ENCODE peak calls at places on chromosomes 13 and 19, in ten cellular contexts. P, X, R, I, Y, M, K, U, D and H are unnamed samples.

GRCh38 chr13:53137777-53138176 is 109.2 kb downstream of the OLFM4 start:
- DNase-seq in P (no peak), X (no peak), R (peak; percentile 90), I (no peak), Y (peak; percentile 31), M (peak; percentile 73), K (no peak), U (peak; percentile 18), D (no peak), H (no peak)

GRCh38 chr19:35030257-35031071 is at the start of gene SCN1B:
- DNase-seq in P (peak; percentile 77), X (peak; percentile 64), R (peak; percentile 52), I (peak; percentile 70), Y (peak; percentile 46), M (peak; percentile 89), K (peak; percentile 83), U (peak; percentile 67), D (peak; percentile 57), H (peak; percentile 62)

GRCh38 chr19:13797870-13798269 is 2.6 kb downstream of the ZSWIM4 start:
- DNase-seq in P (peak; percentile 64), X (no peak), R (peak; percentile 83), I (no peak), Y (peak; percentile 46), M (peak; percentile 74), K (peak; percentile 43), U (peak; percentile 18), D (no peak), H (no peak)

GRCh38 chr13:46641274-46642081 is 88.5 kb downstream of the LRCH1 start:
- DNase-seq in P (peak; percentile 48), X (no peak), R (no peak), I (no peak), Y (no peak), M (peak; percentile 47), K (no peak), U (no peak), D (no peak), H (no peak)

GRCh38 chr13:43405457-43405856 is 381.3 kb downstream of the ENOX1 start:
- DNase-seq in P (no peak), X (no peak), R (peak; percentile 83), I (no peak), Y (peak; percentile 18), M (peak; percentile 25), K (no peak), U (peak; percentile 21), D (no peak), H (no peak)

GRCh38 chr19:40927567-40927966 is 45.5 kb upstream of the CYP2A7 start:
- DNase-seq in P (no peak), X (no peak), R (no peak), I (no peak), Y (no peak), M (no peak), K (no peak), U (no peak), D (no peak), H (no peak)

GRCh38 chr13:53379485-53379884 is 350.9 kb downstream of the OLFM4 start:
- DNase-seq in P (no peak), X (no peak), R (no peak), I (no peak), Y (no peak), M (no peak), K (no peak), U (no peak), D (no peak), H (no peak)

GRCh38 chr19:10132848-10133350 is 13.2 kb upstream of the EIF3G start:
- DNase-seq in P (no peak), X (no peak), R (no peak), I (no peak), Y (no peak), M (no peak), K (no peak), U (no peak), D (no peak), H (no peak)

GRCh38 chr19:35404879-35405622 is 34.2 kb downstream of the GPR42 start:
- DNase-seq in P (peak; percentile 43), X (peak; percentile 14), R (peak; percentile 98), I (no peak), Y (peak; percentile 81), M (peak; percentile 32), K (peak; percentile 34), U (peak; percentile 76), D (no peak), H (no peak)

GRCh38 chr13:113898391-113898790 is 34.5 kb upstream of the GAS6 start:
- DNase-seq in P (no peak), X (no peak), R (no peak), I (no peak), Y (no peak), M (no peak), K (no peak), U (no peak), D (no peak), H (no peak)

GRCh38 chr19:18072335-18072734 is 14.4 kb downstream of the IL12RB1 start:
- DNase-seq in P (no peak), X (no peak), R (no peak), I (no peak), Y (no peak), M (no peak), K (no peak), U (no peak), D (no peak), H (no peak)

GRCh38 chr13:44311011-44311481 is 62.6 kb upstream of the SERP2 start:
- DNase-seq in P (no peak), X (no peak), R (peak; percentile 84), I (no peak), Y (no peak), M (peak; percentile 71), K (peak; percentile 39), U (peak; percentile 70), D (no peak), H (no peak)

GRCh38 chr19:28019371-28019770 is 1193.6 kb downstream of the UQCRFS1 start:
- DNase-seq in P (no peak), X (no peak), R (no peak), I (no peak), Y (no peak), M (no peak), K (no peak), U (no peak), D (no peak), H (no peak)

GRCh38 chr19:55581145-55581827 is 638 bp upstream of the ZNF579 start:
- DNase-seq in P (no peak), X (no peak), R (no peak), I (peak; percentile 46), Y (no peak), M (no peak), K (no peak), U (no peak), D (peak; percentile 27), H (no peak)

GRCh38 chr13:79457948-79458347 is 23.0 kb upstream of the NDFIP2 start:
- DNase-seq in P (no peak), X (no peak), R (peak; percentile 90), I (no peak), Y (peak; percentile 93), M (peak; percentile 41), K (no peak), U (peak; percentile 81), D (peak; percentile 44), H (no peak)

GRCh38 chr19:28883241-28883693 is 329.7 kb downstream of the UQCRFS1 start:
- DNase-seq in P (no peak), X (no peak), R (peak; percentile 22), I (no peak), Y (no peak), M (peak; percentile 29), K (peak; percentile 20), U (peak; percentile 8), D (no peak), H (peak; percentile 79)

GRCh38 chr13:114248011-114248410 is 13.3 kb downstream of the CDC16 start:
- DNase-seq in P (no peak), X (no peak), R (no peak), I (no peak), Y (no peak), M (peak; percentile 56), K (no peak), U (no peak), D (no peak), H (no peak)

GRCh38 chr19:18479964-18480723 is 41.7 kb downstream of the ELL start:
- DNase-seq in P (peak; percentile 82), X (peak; percentile 48), R (peak; percentile 71), I (peak; percentile 51), Y (no peak), M (peak; percentile 72), K (peak; percentile 90), U (peak; percentile 62), D (no peak), H (peak; percentile 85)

GRCh38 chr19:7512400-7512851 is 3.5 kb upstream of the ZNF358 start:
- DNase-seq in P (no peak), X (no peak), R (peak; percentile 25), I (no peak), Y (no peak), M (no peak), K (no peak), U (no peak), D (no peak), H (no peak)

GRCh38 chr19:49056101-49056901 is 1.2 kb downstream of the CGB7 start:
- DNase-seq in P (peak; percentile 61), X (peak; percentile 23), R (peak; percentile 21), I (peak; percentile 77), Y (peak; percentile 9), M (peak; percentile 78), K (peak; percentile 66), U (no peak), D (peak; percentile 58), H (peak; percentile 93)
- H3K4me3 ChIP-seq in P (peak overlapping the region; percentile 49), X (peak overlapping the region; percentile 33), R (peak overlapping the region; percentile 50), I (no peak overlapping the region), Y (peak overlapping the region; percentile 64), M (peak overlapping the region; percentile 78), K (peak overlapping the region; percentile 82), U (peak overlapping the region; percentile 63), D (peak overlapping the region; percentile 32), H (peak overlapping the region; percentile 43)

GRCh38 chr13:33284916-33285315 is 639 bp downstream of the STARD13 start:
- DNase-seq in P (no peak), X (no peak), R (peak; percentile 53), I (no peak), Y (peak; percentile 27), M (peak; percentile 68), K (no peak), U (no peak), D (no peak), H (no peak)
- H3K4me3 ChIP-seq in P (peak overlapping the region; percentile 85), X (peak overlapping the region; percentile 64), R (peak overlapping the region; percentile 92), I (peak overlapping the region; percentile 25), Y (peak overlapping the region; percentile 77), M (peak overlapping the region; percentile 99), K (peak overlapping the region; percentile 67), U (peak overlapping the region; percentile 74), D (no peak overlapping the region), H (peak overlapping the region; percentile 57)

GRCh38 chr19:46416077-46416709 is 2.8 kb upstream of the CCDC8 start:
- DNase-seq in P (peak; percentile 94), X (peak; percentile 97), R (peak; percentile 81), I (peak; percentile 71), Y (peak; percentile 87), M (peak; percentile 96), K (peak; percentile 87), U (peak; percentile 93), D (no peak), H (peak; percentile 74)
- H3K4me3 ChIP-seq in P (peak overlapping the region; percentile 48), X (peak overlapping the region; percentile 19), R (peak overlapping the region; percentile 52), I (no peak overlapping the region), Y (peak overlapping the region; percentile 52), M (peak overlapping the region; percentile 83), K (peak overlapping the region; percentile 41), U (peak overlapping the region; percentile 41), D (no peak overlapping the region), H (peak overlapping the region; percentile 39)

DNA sequence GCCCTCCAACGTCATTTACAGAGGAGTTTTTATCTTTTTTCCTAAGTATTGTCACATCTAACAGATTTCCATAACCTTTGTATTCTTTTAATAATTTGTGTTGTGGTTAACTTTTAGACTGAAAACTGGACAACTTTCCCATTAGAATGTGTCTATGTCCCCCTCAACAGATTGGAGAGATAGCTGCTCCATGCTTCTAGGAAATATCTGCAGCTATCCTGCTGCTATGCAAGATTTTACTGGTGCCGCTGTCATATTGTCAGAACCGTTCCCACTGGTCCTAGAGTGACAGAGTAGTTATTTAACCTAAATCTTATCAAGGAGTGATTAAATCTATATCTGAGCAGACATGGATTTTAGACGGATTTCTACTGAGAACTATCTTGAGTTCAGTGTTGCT is 130.0 kb downstream of the MAB21L1 start:
- DNase-seq in P (no peak), X (no peak), R (no peak), I (no peak), Y (no peak), M (no peak), K (no peak), U (no peak), D (no peak), H (no peak)
- H3K4me3 ChIP-seq in P (no peak overlapping the region), X (no peak overlapping the region), R (no peak overlapping the region), I (no peak overlapping the region), Y (no peak overlapping the region), M (no peak overlapping the region), K (no peak overlapping the region), U (no peak overlapping the region), D (no peak overlapping the region), H (no peak overlapping the region)